ENCODE peak calls at places on chromosomes 2 and 18, in eight cellular contexts. One of them, this sample, is unnamed.

GRCh38 chr2:220215785-220216184 is 588.4 kb downstream of the SLC4A3 start:
- DNase-seq in cardiac fibroblast: no peak
- DNase-seq in fibroblast of pulmonary artery: no peak
- DNase-seq in breast epithelium: no peak
- DNase-seq in fibroblast of mammary gland: no peak
- DNase-seq in heart left ventricle: no peak
- DNase-seq in K562: no peak
- DNase-seq in bronchial epithelial cell: no peak
- DNase-seq in this sample: no peak

GRCh38 chr2:116435648-116436047 is 1378.8 kb upstream of the DDX18 start:
- DNase-seq in heart left ventricle: no peak
- DNase-seq in cardiac fibroblast: no peak
- DNase-seq in fibroblast of mammary gland: no peak
- DNase-seq in fibroblast of pulmonary artery: no peak
- DNase-seq in bronchial epithelial cell: no peak
- DNase-seq in K562: no peak
- DNase-seq in breast epithelium: no peak
- DNase-seq in this sample: no peak

GRCh38 chr2:230669386-230669935 is 43.2 kb upstream of the CAB39 start:
- DNase-seq in heart left ventricle: no peak
- DNase-seq in fibroblast of pulmonary artery: no peak
- DNase-seq in breast epithelium: no peak
- DNase-seq in bronchial epithelial cell: no peak
- DNase-seq in cardiac fibroblast: no peak
- DNase-seq in fibroblast of mammary gland: no peak
- DNase-seq in K562: no peak
- DNase-seq in this sample: peak; percentile 46

GRCh38 chr2:240782886-240783818 is 36.9 kb downstream of the KIF1A start:
- DNase-seq in heart left ventricle: peak; percentile 51
- DNase-seq in fibroblast of pulmonary artery: no peak
- DNase-seq in K562: no peak
- DNase-seq in bronchial epithelial cell: no peak
- DNase-seq in breast epithelium: no peak
- DNase-seq in cardiac fibroblast: no peak
- DNase-seq in fibroblast of mammary gland: no peak
- DNase-seq in this sample: no peak

GRCh38 chr2:102245266-102246151 is 58.7 kb downstream of the IL1RL2 start:
- DNase-seq in K562: no peak
- DNase-seq in breast epithelium: no peak
- DNase-seq in heart left ventricle: peak; percentile 55
- DNase-seq in cardiac fibroblast: peak; percentile 56
- DNase-seq in bronchial epithelial cell: no peak
- DNase-seq in fibroblast of mammary gland: peak; percentile 89
- DNase-seq in fibroblast of pulmonary artery: no peak
- DNase-seq in this sample: peak; percentile 46

GRCh38 chr2:174176898-174177297 is 71.4 kb downstream of the OLA1 start:
- DNase-seq in breast epithelium: no peak
- DNase-seq in fibroblast of pulmonary artery: no peak
- DNase-seq in K562: no peak
- DNase-seq in cardiac fibroblast: peak; percentile 60
- DNase-seq in bronchial epithelial cell: peak; percentile 96
- DNase-seq in fibroblast of mammary gland: peak; percentile 51
- DNase-seq in heart left ventricle: no peak
- DNase-seq in this sample: peak; percentile 80

GRCh38 chr2:218091743-218092142 is 22.7 kb downstream of the RUFY4 start:
- DNase-seq in bronchial epithelial cell: no peak
- DNase-seq in fibroblast of pulmonary artery: no peak
- DNase-seq in K562: no peak
- DNase-seq in cardiac fibroblast: no peak
- DNase-seq in heart left ventricle: no peak
- DNase-seq in fibroblast of mammary gland: no peak
- DNase-seq in breast epithelium: no peak
- DNase-seq in this sample: no peak

GRCh38 chr18:49062832-49063226 is 112.1 kb upstream of the SMAD7 start:
- DNase-seq in fibroblast of mammary gland: no peak
- DNase-seq in breast epithelium: no peak
- DNase-seq in heart left ventricle: no peak
- DNase-seq in cardiac fibroblast: no peak
- DNase-seq in fibroblast of pulmonary artery: no peak
- DNase-seq in bronchial epithelial cell: no peak
- DNase-seq in K562: no peak
- DNase-seq in this sample: no peak

GRCh38 chr2:208373460-208374089 is 33.0 kb upstream of the PTH2R start:
- DNase-seq in fibroblast of pulmonary artery: peak; percentile 72
- DNase-seq in fibroblast of mammary gland: peak; percentile 61
- DNase-seq in bronchial epithelial cell: peak; percentile 49
- DNase-seq in breast epithelium: no peak
- DNase-seq in cardiac fibroblast: peak; percentile 70
- DNase-seq in K562: peak; percentile 35
- DNase-seq in heart left ventricle: no peak
- DNase-seq in this sample: peak; percentile 65

GRCh38 chr18:64337673-64338072 is 188.8 kb upstream of the LINC00305 start:
- DNase-seq in K562: no peak
- DNase-seq in fibroblast of pulmonary artery: no peak
- DNase-seq in bronchial epithelial cell: no peak
- DNase-seq in cardiac fibroblast: no peak
- DNase-seq in breast epithelium: no peak
- DNase-seq in fibroblast of mammary gland: no peak
- DNase-seq in heart left ventricle: no peak
- DNase-seq in this sample: no peak

GRCh38 chr2:231190531-231191197 is 7.8 kb upstream of the ARMC9 start:
- DNase-seq in bronchial epithelial cell: peak; percentile 21
- DNase-seq in breast epithelium: peak; percentile 66
- DNase-seq in K562: no peak
- DNase-seq in cardiac fibroblast: peak; percentile 59
- DNase-seq in fibroblast of pulmonary artery: no peak
- DNase-seq in heart left ventricle: peak; percentile 87
- DNase-seq in fibroblast of mammary gland: peak; percentile 61
- DNase-seq in this sample: peak; percentile 76

GRCh38 chr2:217830061-217830460 is 172.7 kb downstream of the TNS1 start:
- DNase-seq in fibroblast of mammary gland: no peak
- DNase-seq in heart left ventricle: peak; percentile 43
- DNase-seq in breast epithelium: no peak
- DNase-seq in K562: no peak
- DNase-seq in cardiac fibroblast: no peak
- DNase-seq in fibroblast of pulmonary artery: no peak
- DNase-seq in bronchial epithelial cell: no peak
- DNase-seq in this sample: no peak

GRCh38 chr18:75107931-75108276 is 101.0 kb downstream of the PTGR3 start:
- DNase-seq in bronchial epithelial cell: no peak
- DNase-seq in breast epithelium: no peak
- DNase-seq in heart left ventricle: no peak
- DNase-seq in fibroblast of pulmonary artery: no peak
- DNase-seq in K562: no peak
- DNase-seq in cardiac fibroblast: no peak
- DNase-seq in fibroblast of mammary gland: no peak
- DNase-seq in this sample: no peak

GRCh38 chr2:219178377-219179175 is 501 bp downstream of the RETREG2 start:
- DNase-seq in fibroblast of mammary gland: no peak
- DNase-seq in K562: peak; percentile 58
- DNase-seq in bronchial epithelial cell: peak; percentile 12
- DNase-seq in cardiac fibroblast: peak; percentile 32
- DNase-seq in fibroblast of pulmonary artery: peak; percentile 23
- DNase-seq in heart left ventricle: peak; percentile 80
- DNase-seq in breast epithelium: peak; percentile 62
- DNase-seq in this sample: peak; percentile 19

GRCh38 chr18:50401888-50402287 is 27.0 kb downstream of the SKA1 start:
- DNase-seq in heart left ventricle: peak; percentile 72
- DNase-seq in breast epithelium: peak; percentile 64
- DNase-seq in fibroblast of pulmonary artery: peak; percentile 44
- DNase-seq in bronchial epithelial cell: peak; percentile 45
- DNase-seq in K562: peak; percentile 76
- DNase-seq in fibroblast of mammary gland: peak; percentile 47
- DNase-seq in cardiac fibroblast: peak; percentile 34
- DNase-seq in this sample: peak; percentile 3

GRCh38 chr2:113762377-113763118 is 6.1 kb upstream of the SLC35F5 start:
- DNase-seq in fibroblast of mammary gland: peak; percentile 88
- DNase-seq in fibroblast of pulmonary artery: peak; percentile 78
- DNase-seq in K562: no peak
- DNase-seq in cardiac fibroblast: peak; percentile 89
- DNase-seq in heart left ventricle: no peak
- DNase-seq in breast epithelium: no peak
- DNase-seq in bronchial epithelial cell: no peak
- DNase-seq in this sample: peak; percentile 78

GRCh38 chr18:11674119-11674518 is 14.9 kb upstream of the GNAL start:
- DNase-seq in fibroblast of mammary gland: no peak
- DNase-seq in fibroblast of pulmonary artery: no peak
- DNase-seq in breast epithelium: no peak
- DNase-seq in cardiac fibroblast: no peak
- DNase-seq in heart left ventricle: no peak
- DNase-seq in K562: no peak
- DNase-seq in bronchial epithelial cell: no peak
- DNase-seq in this sample: no peak

GRCh38 chr18:26089247-26090129 is 925 bp downstream of the SS18 start:
- DNase-seq in fibroblast of mammary gland: peak; percentile 56
- DNase-seq in heart left ventricle: no peak
- DNase-seq in bronchial epithelial cell: peak; percentile 40
- DNase-seq in breast epithelium: no peak
- DNase-seq in fibroblast of pulmonary artery: peak; percentile 46
- DNase-seq in cardiac fibroblast: peak; percentile 63
- DNase-seq in K562: peak; percentile 29
- DNase-seq in this sample: peak; percentile 46

GRCh38 chr18:5498452-5498851 is 45.3 kb downstream of the EPB41L3 start:
- DNase-seq in heart left ventricle: no peak
- DNase-seq in fibroblast of pulmonary artery: no peak
- DNase-seq in cardiac fibroblast: no peak
- DNase-seq in bronchial epithelial cell: no peak
- DNase-seq in K562: no peak
- DNase-seq in breast epithelium: no peak
- DNase-seq in fibroblast of mammary gland: no peak
- DNase-seq in this sample: no peak

GRCh38 chr2:7868836-7869235 is 813.0 kb upstream of the ID2 start:
- DNase-seq in fibroblast of pulmonary artery: no peak
- DNase-seq in breast epithelium: no peak
- DNase-seq in fibroblast of mammary gland: no peak
- DNase-seq in heart left ventricle: no peak
- DNase-seq in bronchial epithelial cell: no peak
- DNase-seq in K562: no peak
- DNase-seq in cardiac fibroblast: no peak
- DNase-seq in this sample: no peak
- H3K4me3 ChIP-seq in fibroblast of pulmonary artery: no peak overlapping the region
- H3K4me3 ChIP-seq in breast epithelium: no peak overlapping the region
- H3K4me3 ChIP-seq in fibroblast of mammary gland: no peak overlapping the region
- H3K4me3 ChIP-seq in heart left ventricle: no peak overlapping the region
- H3K4me3 ChIP-seq in bronchial epithelial cell: no peak overlapping the region
- H3K4me3 ChIP-seq in K562: no peak overlapping the region
- H3K4me3 ChIP-seq in cardiac fibroblast: no peak overlapping the region
- H3K4me3 ChIP-seq in this sample: no peak overlapping the region

DNA sequence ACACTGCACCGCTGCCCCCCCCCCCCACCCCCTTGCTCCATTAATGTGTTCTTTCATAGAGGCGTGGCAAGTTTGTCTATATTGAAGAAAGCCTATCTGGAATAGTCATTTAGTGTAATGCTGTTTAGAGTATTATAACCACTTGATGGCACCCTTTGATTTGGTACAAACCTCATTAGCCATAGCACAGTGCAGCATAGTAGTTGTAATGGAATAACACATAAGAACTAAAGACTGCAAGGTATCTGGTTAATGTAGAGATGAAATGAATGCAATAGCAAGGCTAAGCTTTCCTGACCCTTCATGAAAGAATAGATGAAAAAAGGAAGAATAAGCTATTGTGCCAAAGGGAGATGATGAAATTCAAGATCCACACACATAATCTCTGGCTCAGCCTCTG is 81.9 kb downstream of the EHBP1 start:
- DNase-seq in fibroblast of pulmonary artery: peak; percentile 76
- DNase-seq in K562: no peak
- DNase-seq in bronchial epithelial cell: peak; percentile 60
- DNase-seq in cardiac fibroblast: peak; percentile 72
- DNase-seq in heart left ventricle: no peak
- DNase-seq in fibroblast of mammary gland: peak; percentile 55
- DNase-seq in breast epithelium: no peak
- DNase-seq in this sample: peak; percentile 46
- TF ChIP-seq CTCF in fibroblast of pulmonary artery: peak; percentile 52
- TF ChIP-seq CTCF in K562: no peak
- TF ChIP-seq CTCF in bronchial epithelial cell: peak; percentile 32
- TF ChIP-seq CTCF in cardiac fibroblast: peak; percentile 43
- TF ChIP-seq CTCF in heart left ventricle: peak; percentile 32
- TF ChIP-seq CTCF in fibroblast of mammary gland: peak; percentile 43
- TF ChIP-seq CTCF in breast epithelium: peak; percentile 14
- TF ChIP-seq CTCF in this sample: peak; percentile 28

DNA sequence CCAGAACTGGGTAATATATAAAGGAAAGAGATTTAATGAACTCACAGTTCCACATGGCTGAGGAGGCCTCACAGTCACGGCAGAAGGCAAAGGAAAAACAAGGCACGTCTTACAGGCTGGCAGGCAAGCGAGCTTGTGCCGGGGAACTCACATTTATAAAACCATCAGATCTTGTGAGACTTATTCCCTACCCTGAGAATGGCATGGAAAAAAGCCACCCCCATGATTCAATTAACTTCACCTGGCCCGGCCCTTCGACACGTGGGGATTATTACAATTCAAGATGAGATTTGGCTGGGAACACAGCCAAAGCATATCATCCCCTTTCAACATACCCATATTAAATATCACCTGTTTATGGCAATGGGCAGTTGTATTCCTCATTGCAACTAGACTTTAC is 183.4 kb upstream of the DOK6 start:
- DNase-seq in heart left ventricle: no peak
- DNase-seq in fibroblast of mammary gland: no peak
- DNase-seq in fibroblast of pulmonary artery: no peak
- DNase-seq in breast epithelium: no peak
- DNase-seq in K562: no peak
- DNase-seq in bronchial epithelial cell: no peak
- DNase-seq in cardiac fibroblast: no peak
- DNase-seq in this sample: no peak
- H3K4me3 ChIP-seq in heart left ventricle: no peak overlapping the region
- H3K4me3 ChIP-seq in fibroblast of mammary gland: no peak overlapping the region
- H3K4me3 ChIP-seq in fibroblast of pulmonary artery: no peak overlapping the region
- H3K4me3 ChIP-seq in breast epithelium: no peak overlapping the region
- H3K4me3 ChIP-seq in K562: no peak overlapping the region
- H3K4me3 ChIP-seq in bronchial epithelial cell: no peak overlapping the region
- H3K4me3 ChIP-seq in cardiac fibroblast: no peak overlapping the region
- H3K4me3 ChIP-seq in this sample: no peak overlapping the region

DNA sequence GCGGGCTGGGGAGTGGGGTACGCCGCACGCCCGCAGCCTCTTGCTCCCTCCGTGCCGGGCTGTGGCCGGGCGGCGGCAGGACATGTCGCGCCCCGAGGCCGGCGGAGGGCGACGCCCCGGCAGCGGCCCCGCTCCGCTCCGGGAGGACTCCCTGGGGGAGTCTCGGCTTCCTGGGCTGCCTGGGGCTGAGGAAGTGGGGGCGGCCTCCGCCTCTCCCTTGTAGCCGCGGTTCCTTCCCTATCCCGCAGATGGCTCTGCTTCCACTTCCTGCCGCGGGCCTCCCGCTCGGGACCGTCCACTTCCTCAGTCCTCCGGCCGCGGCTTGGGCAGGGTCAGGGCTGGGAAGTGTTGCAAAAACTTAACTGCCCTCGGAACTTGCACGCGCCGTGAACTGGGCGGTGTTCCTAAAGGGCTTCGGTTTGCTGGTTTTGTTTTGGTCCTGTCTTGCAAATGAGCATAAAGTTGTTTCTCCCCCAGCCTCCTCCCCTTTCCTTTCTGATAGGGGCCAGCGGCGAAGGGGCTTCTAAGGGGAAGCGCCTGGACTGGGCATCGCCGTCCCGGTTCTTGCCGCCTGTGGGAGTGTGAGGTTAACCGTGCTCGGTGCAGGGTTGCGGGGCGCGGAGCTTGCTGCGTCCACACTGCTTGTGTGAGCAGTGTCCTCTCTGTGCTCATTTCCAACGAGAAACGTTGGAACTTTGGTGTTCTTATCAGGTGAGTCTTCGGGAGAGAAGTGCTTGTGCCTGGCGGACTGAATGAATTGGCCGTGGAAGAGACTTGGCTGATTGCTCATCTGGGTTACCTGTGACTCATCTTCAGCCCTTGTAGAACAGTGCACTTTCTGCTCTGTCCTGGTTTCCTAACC is 600 bp downstream of the RALB start:
- DNase-seq in fibroblast of pulmonary artery: peak; percentile 79
- DNase-seq in cardiac fibroblast: peak; percentile 77
- DNase-seq in heart left ventricle: peak; percentile 94
- DNase-seq in fibroblast of mammary gland: peak; percentile 83
- DNase-seq in breast epithelium: peak; percentile 79
- DNase-seq in K562: peak; percentile 83
- DNase-seq in bronchial epithelial cell: peak; percentile 91
- DNase-seq in this sample: peak; percentile 70
- TF ChIP-seq CTCF in fibroblast of pulmonary artery: peak; percentile 37
- TF ChIP-seq CTCF in cardiac fibroblast: peak; percentile 36
- TF ChIP-seq CTCF in heart left ventricle: peak; percentile 57
- TF ChIP-seq CTCF in fibroblast of mammary gland: peak; percentile 29
- TF ChIP-seq CTCF in breast epithelium: peak; percentile 35
- TF ChIP-seq CTCF in K562: peak; percentile 67
- TF ChIP-seq CTCF in bronchial epithelial cell: peak; percentile 53
- TF ChIP-seq CTCF in this sample: peak; percentile 50